ENCODE peak calls at places on chromosomes 12 and 14, in six cellular contexts. J is lung; P is CD8-positive, alpha-beta memory T cell; Z is psoas muscle; H is brain microvascular endothelial cell; G is neuronal stem cell. F is an unnamed sample.

GRCh38 chr12:116380066-116380465 is 102.6 kb upstream of the MED13L start:
- DNase-seq in P (no peak), Z (no peak), H (no peak), J (no peak), G (no peak), F (no peak)

GRCh38 chr12:47686645-47687240 is 19.1 kb downstream of the RPAP3 start:
- DNase-seq in G (peak), H (peak), P (no peak), J (no peak), Z (no peak), F (no peak)

GRCh38 chr12:11978985-11979384 is 91.8 kb upstream of the BCL2L14 start:
- DNase-seq in H (peak), Z (no peak), G (no peak), J (no peak), P (no peak), F (no peak)

GRCh38 chr12:121053706-121054105 is 14.7 kb upstream of the OASL start:
- DNase-seq in Z (no peak), P (no peak), J (no peak), H (no peak), G (no peak), F (no peak)

GRCh38 chr12:99528478-99528877 is 119.1 kb upstream of the GARIN6 start:
- DNase-seq in P (no peak), J (no peak), G (no peak), Z (no peak), H (no peak), F (no peak)

GRCh38 chr12:88388566-88389269 is 191.6 kb downstream of the KITLG start:
- DNase-seq in Z (no peak), G (no peak), J (no peak), P (no peak), H (peak), F (no peak)

GRCh38 chr12:12273291-12273957 is 6.6 kb upstream of the LRP6 start:
- DNase-seq in J (no peak), H (peak), G (no peak), P (no peak), Z (no peak), F (no peak)

GRCh38 chr12:46433829-46434228 is 61.3 kb upstream of the SLC38A2 start:
- DNase-seq in H (no peak), Z (no peak), J (no peak), P (no peak), G (no peak), F (no peak)

GRCh38 chr14:59342516-59343484 is 122.4 kb downstream of the GPR135 start:
- DNase-seq in P (no peak), J (no peak), G (no peak), H (no peak), Z (no peak), F (peak)

GRCh38 chr14:59342108-59342507 is 123.1 kb downstream of the GPR135 start:
- DNase-seq in G (no peak), P (no peak), J (no peak), Z (no peak), H (no peak), F (no peak)

GRCh38 chr14:59344711-59345455 is 120.3 kb downstream of the GPR135 start:
- DNase-seq in G (no peak), Z (no peak), P (no peak), H (no peak), J (no peak), F (no peak)

GRCh38 chr14:59346329-59346728 is 118.9 kb downstream of the GPR135 start:
- DNase-seq in Z (no peak), H (no peak), J (no peak), P (no peak), G (no peak), F (no peak)

DNA sequence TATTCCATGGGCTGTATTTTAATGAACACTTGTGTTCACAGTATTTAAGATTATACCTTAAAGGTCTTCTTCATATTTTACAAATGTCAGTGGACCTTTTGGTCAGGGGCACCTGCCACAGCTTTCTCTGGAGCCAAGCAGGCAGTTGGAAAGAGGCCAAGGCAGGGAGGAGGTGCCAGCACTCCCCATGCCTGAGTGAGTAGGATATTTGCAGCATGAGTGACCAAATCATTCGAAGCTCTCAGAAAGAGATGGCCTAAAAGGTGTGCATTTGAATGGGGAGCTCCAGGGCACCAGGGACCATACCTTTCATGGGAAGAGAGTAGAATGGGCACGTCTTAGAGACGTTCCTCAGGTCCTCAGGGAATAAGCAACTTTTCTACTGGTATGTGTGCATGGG is 121.6 kb downstream of the GPR135 start:
- DNase-seq in Z (no peak), G (no peak), J (no peak), P (no peak), H (no peak), F (no peak)
- H3K27ac ChIP-seq in Z (no peak), G (no peak), J (peak), P (no peak), H (no peak), F (no peak)

GRCh38 chr14:104202259-104203070 is 64.1 kb downstream of the KIF26A start:
- DNase-seq in Z (no peak), J (peak), G (no peak), H (no peak), P (no peak), F (peak)
- H3K4me3 ChIP-seq in Z (no peak), J (no peak), G (no peak), H (no peak), P (no peak), F (no peak)

DNA sequence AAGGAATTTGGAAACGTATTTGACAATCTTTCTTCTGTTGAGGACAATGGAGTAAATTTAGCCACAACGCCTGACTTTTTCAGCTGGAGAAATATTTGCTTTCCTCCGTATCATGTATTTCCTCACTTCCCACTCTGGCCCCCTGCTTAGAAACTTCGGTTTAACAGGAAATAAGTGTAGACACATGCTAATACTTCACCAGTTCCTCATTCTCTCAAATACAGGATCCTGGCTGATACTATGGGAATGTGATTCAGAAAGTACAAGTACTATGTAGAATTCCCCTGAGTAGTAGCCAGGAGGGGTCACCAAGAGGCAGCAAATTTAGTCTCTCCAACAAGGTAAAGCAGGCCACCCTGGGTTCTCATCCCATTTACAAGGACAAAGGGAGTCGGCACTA is 58.0 kb downstream of the FAR2 start:
- DNase-seq in J (no peak), P (no peak), Z (no peak), G (no peak), H (peak), F (no peak)
- H3K27ac ChIP-seq in J (no peak), P (no peak), Z (no peak), G (no peak), H (peak), F (no peak)

GRCh38 chr12:49332891-49333371 is 4.1 kb downstream of the C1QL4 start:
- DNase-seq in Z (no peak), J (no peak), P (no peak), G (no peak), H (no peak), F (no peak)

GRCh38 chr12:49334681-49335080 is 2.3 kb downstream of the C1QL4 start:
- DNase-seq in P (no peak), J (no peak), H (no peak), G (no peak), Z (no peak), F (no peak)

GRCh38 chr12:49332441-49332861 is 4.5 kb downstream of the C1QL4 start:
- DNase-seq in G (no peak), Z (no peak), P (no peak), H (no peak), J (no peak), F (no peak)

GRCh38 chr12:49335118-49335954 is 1.7 kb downstream of the C1QL4 start:
- DNase-seq in J (no peak), P (no peak), H (no peak), Z (no peak), G (no peak), F (no peak)

GRCh38 chr12:49334226-49334625 is 2.8 kb downstream of the C1QL4 start:
- DNase-seq in H (no peak), G (no peak), J (no peak), P (no peak), Z (no peak), F (no peak)
- H3K4me3 ChIP-seq in H (no peak), G (no peak), J (no peak), P (no peak), Z (no peak), F (no peak)

DNA sequence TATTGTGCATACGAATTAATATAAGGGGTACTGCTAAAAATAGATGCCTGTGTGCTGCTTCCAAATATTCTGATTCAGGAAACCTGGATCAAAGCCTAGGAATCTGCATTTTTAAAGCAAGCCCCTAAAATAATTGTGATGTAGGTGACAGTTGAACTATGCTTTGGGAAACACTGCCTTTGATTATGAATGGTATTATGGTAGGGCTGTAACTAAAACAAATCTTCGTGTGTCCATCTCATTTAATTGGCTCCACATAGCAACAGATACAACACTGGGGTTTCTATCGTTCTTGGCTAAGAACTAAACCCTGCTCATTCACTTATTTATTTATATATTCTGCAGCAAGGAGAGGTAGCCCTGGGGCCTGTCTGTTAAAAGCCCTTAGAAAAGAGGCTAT is 23.0 kb upstream of the ITGA5 start:
- DNase-seq in G (no peak), H (no peak), P (no peak), Z (no peak), J (no peak), F (no peak)
- H3K27ac ChIP-seq in G (no peak), H (no peak), P (no peak), Z (no peak), J (no peak), F (no peak)

GRCh38 chr14:106846218-106846617 is 1319.8 kb downstream of the TMEM121 start:
- DNase-seq in Z (no peak), P (no peak), H (no peak), G (no peak), J (no peak), F (no peak)

GRCh38 chr14:106845286-106846087 is 1319.1 kb downstream of the TMEM121 start:
- DNase-seq in H (no peak), P (no peak), J (peak), Z (no peak), G (no peak), F (peak)

GRCh38 chr14:106843376-106843775 is 1317.0 kb downstream of the TMEM121 start:
- DNase-seq in H (no peak), J (no peak), G (no peak), P (no peak), Z (no peak), F (no peak)

GRCh38 chr14:106843951-106844483 is 1317.6 kb downstream of the TMEM121 start:
- DNase-seq in Z (no peak), P (no peak), H (no peak), J (peak), G (no peak), F (peak)

GRCh38 chr14:106844608-106845285 is 1318.4 kb downstream of the TMEM121 start:
- DNase-seq in H (no peak), G (no peak), J (peak), Z (peak), P (peak), F (peak)
- H3K4me3 ChIP-seq in H (no peak), G (no peak), J (peak), Z (peak), P (peak), F (peak)

GRCh38 chr12:94535614-94535932 is 75.9 kb upstream of the CEP83 start:
- DNase-seq in G (no peak), J (no peak), Z (no peak), P (no peak), H (no peak), F (no peak)
- H3K27ac ChIP-seq in G (peak), J (no peak), Z (no peak), P (no peak), H (no peak), F (no peak)

GRCh38 chr14:68951800-68952540 is 27.1 kb downstream of the ACTN1 start:
- DNase-seq in J (no peak), Z (no peak), G (no peak), P (no peak), H (no peak), F (no peak)
- H3K4me3 ChIP-seq in J (no peak), Z (no peak), G (no peak), P (no peak), H (no peak), F (no peak)

GRCh38 chr14:102479777-102480176 is 29.8 kb downstream of the ANKRD9 start:
- DNase-seq in P (no peak), Z (peak), H (no peak), J (peak), G (no peak), F (peak)
- H3K27ac ChIP-seq in P (no peak), Z (peak), H (no peak), J (no peak), G (no peak), F (peak)

F was measured in pancreas.